ENCODE peak calls at places on chromosomes 7 and 10, in ten cellular contexts. One of them, this sample, is unnamed.

GRCh38 chr7:43766564-43766963 is 8.1 kb downstream of the BLVRA start:
- DNase-seq in endothelial cell: no peak
- DNase-seq in BE2C: no peak
- DNase-seq in colonic mucosa: no peak
- DNase-seq in choroid plexus epithelial cell: no peak
- DNase-seq in A549: no peak
- DNase-seq in chondrocyte: no peak
- DNase-seq in heart right ventricle: no peak
- DNase-seq in Calu3: no peak
- DNase-seq in cardiac muscle cell: no peak
- DNase-seq in this sample: no peak

GRCh38 chr10:44902838-44903545 is 8.1 kb upstream of the TMEM72 start:
- DNase-seq in endothelial cell: no peak
- DNase-seq in BE2C: peak
- DNase-seq in colonic mucosa: no peak
- DNase-seq in choroid plexus epithelial cell: no peak
- DNase-seq in A549: no peak
- DNase-seq in chondrocyte: no peak
- DNase-seq in heart right ventricle: no peak
- DNase-seq in Calu3: no peak
- DNase-seq in cardiac muscle cell: peak
- DNase-seq in this sample: no peak

GRCh38 chr7:30926323-30926722 is 14.7 kb downstream of the AQP1 start:
- DNase-seq in endothelial cell: no peak
- DNase-seq in BE2C: peak
- DNase-seq in colonic mucosa: peak
- DNase-seq in choroid plexus epithelial cell: no peak
- DNase-seq in A549: no peak
- DNase-seq in chondrocyte: peak
- DNase-seq in heart right ventricle: no peak
- DNase-seq in Calu3: no peak
- DNase-seq in cardiac muscle cell: no peak
- DNase-seq in this sample: peak

GRCh38 chr10:63622097-63622496 is 100.9 kb downstream of the REEP3 start:
- DNase-seq in endothelial cell: no peak
- DNase-seq in BE2C: no peak
- DNase-seq in colonic mucosa: no peak
- DNase-seq in choroid plexus epithelial cell: no peak
- DNase-seq in A549: no peak
- DNase-seq in chondrocyte: no peak
- DNase-seq in heart right ventricle: no peak
- DNase-seq in Calu3: no peak
- DNase-seq in cardiac muscle cell: no peak
- DNase-seq in this sample: no peak

GRCh38 chr7:44324204-44325126 is 929 bp downstream of the CAMK2B start:
- DNase-seq in endothelial cell: no peak
- DNase-seq in BE2C: no peak
- DNase-seq in colonic mucosa: no peak
- DNase-seq in choroid plexus epithelial cell: no peak
- DNase-seq in A549: no peak
- DNase-seq in chondrocyte: no peak
- DNase-seq in heart right ventricle: no peak
- DNase-seq in Calu3: no peak
- DNase-seq in cardiac muscle cell: peak
- DNase-seq in this sample: no peak

GRCh38 chr10:126376956-126377355 is 11.3 kb downstream of the ADAM12 start:
- DNase-seq in endothelial cell: no peak
- DNase-seq in BE2C: no peak
- DNase-seq in colonic mucosa: no peak
- DNase-seq in choroid plexus epithelial cell: peak
- DNase-seq in A549: no peak
- DNase-seq in chondrocyte: no peak
- DNase-seq in heart right ventricle: no peak
- DNase-seq in Calu3: no peak
- DNase-seq in cardiac muscle cell: no peak
- DNase-seq in this sample: no peak

GRCh38 chr7:117459735-117460134 is 20.1 kb upstream of the CFTR start:
- DNase-seq in endothelial cell: no peak
- DNase-seq in BE2C: no peak
- DNase-seq in colonic mucosa: no peak
- DNase-seq in choroid plexus epithelial cell: no peak
- DNase-seq in A549: no peak
- DNase-seq in chondrocyte: no peak
- DNase-seq in heart right ventricle: no peak
- DNase-seq in Calu3: no peak
- DNase-seq in cardiac muscle cell: no peak
- DNase-seq in this sample: no peak

GRCh38 chr7:88040694-88041093 is 106.6 kb downstream of the ADAM22 start:
- DNase-seq in endothelial cell: no peak
- DNase-seq in BE2C: no peak
- DNase-seq in colonic mucosa: no peak
- DNase-seq in choroid plexus epithelial cell: peak
- DNase-seq in A549: no peak
- DNase-seq in chondrocyte: no peak
- DNase-seq in heart right ventricle: no peak
- DNase-seq in Calu3: no peak
- DNase-seq in cardiac muscle cell: no peak
- DNase-seq in this sample: no peak

GRCh38 chr7:101216860-101217387 is 457 bp downstream of the PLOD3 start:
- DNase-seq in endothelial cell: peak
- DNase-seq in BE2C: no peak
- DNase-seq in colonic mucosa: no peak
- DNase-seq in choroid plexus epithelial cell: no peak
- DNase-seq in A549: no peak
- DNase-seq in chondrocyte: no peak
- DNase-seq in heart right ventricle: no peak
- DNase-seq in Calu3: no peak
- DNase-seq in cardiac muscle cell: no peak
- DNase-seq in this sample: no peak

GRCh38 chr10:89591796-89592271 is 53.2 kb downstream of the PANK1 start:
- DNase-seq in endothelial cell: no peak
- DNase-seq in BE2C: no peak
- DNase-seq in colonic mucosa: no peak
- DNase-seq in choroid plexus epithelial cell: peak
- DNase-seq in A549: no peak
- DNase-seq in chondrocyte: no peak
- DNase-seq in heart right ventricle: peak
- DNase-seq in Calu3: no peak
- DNase-seq in cardiac muscle cell: peak
- DNase-seq in this sample: no peak

GRCh38 chr10:103859161-103860141 is 4.1 kb upstream of the SH3PXD2A start:
- DNase-seq in endothelial cell: peak
- DNase-seq in BE2C: peak
- DNase-seq in colonic mucosa: peak
- DNase-seq in choroid plexus epithelial cell: peak
- DNase-seq in A549: peak
- DNase-seq in chondrocyte: no peak
- DNase-seq in heart right ventricle: peak
- DNase-seq in Calu3: peak
- DNase-seq in cardiac muscle cell: peak
- DNase-seq in this sample: peak

GRCh38 chr10:132972149-132972985 is 30.0 kb upstream of the CFAP46 start:
- DNase-seq in endothelial cell: no peak
- DNase-seq in BE2C: no peak
- DNase-seq in colonic mucosa: no peak
- DNase-seq in choroid plexus epithelial cell: no peak
- DNase-seq in A549: no peak
- DNase-seq in chondrocyte: no peak
- DNase-seq in heart right ventricle: no peak
- DNase-seq in Calu3: no peak
- DNase-seq in cardiac muscle cell: no peak
- DNase-seq in this sample: peak

GRCh38 chr7:57868771-57869483 is 418.9 kb downstream of the ZNF716 start:
- DNase-seq in endothelial cell: no peak
- DNase-seq in BE2C: no peak
- DNase-seq in colonic mucosa: no peak
- DNase-seq in choroid plexus epithelial cell: peak
- DNase-seq in A549: peak
- DNase-seq in chondrocyte: no peak
- DNase-seq in heart right ventricle: no peak
- DNase-seq in Calu3: no peak
- DNase-seq in cardiac muscle cell: no peak
- DNase-seq in this sample: no peak

GRCh38 chr7:78090616-78091015 is 292.0 kb downstream of the PHTF2 start:
- DNase-seq in endothelial cell: no peak
- DNase-seq in BE2C: no peak
- DNase-seq in colonic mucosa: no peak
- DNase-seq in choroid plexus epithelial cell: peak
- DNase-seq in A549: no peak
- DNase-seq in chondrocyte: no peak
- DNase-seq in heart right ventricle: no peak
- DNase-seq in Calu3: no peak
- DNase-seq in cardiac muscle cell: no peak
- DNase-seq in this sample: no peak
- TF ChIP-seq CTCF in endothelial cell: no peak
- TF ChIP-seq CTCF in BE2C: no peak
- TF ChIP-seq CTCF in colonic mucosa: no peak
- TF ChIP-seq CTCF in choroid plexus epithelial cell: no peak
- TF ChIP-seq CTCF in A549: no peak
- TF ChIP-seq CTCF in chondrocyte: peak
- TF ChIP-seq CTCF in heart right ventricle: no peak
- TF ChIP-seq CTCF in Calu3: no peak
- TF ChIP-seq CTCF in cardiac muscle cell: no peak
- TF ChIP-seq CTCF in this sample: no peak

DNA sequence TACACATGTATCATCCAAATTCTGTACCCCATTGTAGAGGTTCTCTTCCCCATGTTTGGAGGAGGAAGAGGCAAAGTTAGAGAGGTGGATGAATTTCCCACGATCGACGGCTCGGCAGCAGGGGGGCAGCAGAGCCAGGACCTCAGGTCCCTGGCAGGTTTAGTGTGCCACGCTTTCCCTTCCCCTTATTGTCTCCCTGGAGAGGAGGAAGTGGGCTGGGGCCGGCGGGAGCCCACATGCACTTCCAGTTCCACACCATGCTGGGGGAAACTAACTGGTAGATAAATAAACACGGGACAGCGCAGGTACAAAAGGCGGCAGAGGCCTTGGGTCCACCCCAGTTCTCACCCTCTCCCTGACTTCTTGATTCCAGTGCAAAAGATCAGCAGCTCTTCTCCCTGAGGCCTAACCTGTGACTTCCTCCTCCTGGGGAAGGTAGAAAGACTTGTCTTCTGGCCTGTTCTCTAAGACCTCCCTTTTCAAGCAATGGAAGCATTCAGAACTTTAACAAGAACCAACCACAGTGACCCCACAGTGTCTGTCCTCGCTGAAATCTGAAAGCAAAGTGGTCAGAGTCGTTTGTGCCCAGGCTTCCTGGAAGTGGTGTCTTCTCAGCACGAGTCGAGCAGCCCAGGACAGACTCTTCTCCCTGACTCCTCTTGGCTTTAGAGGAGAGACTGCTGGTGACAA is 30.5 kb upstream of the SRGN start:
- DNase-seq in endothelial cell: peak
- DNase-seq in BE2C: no peak
- DNase-seq in colonic mucosa: no peak
- DNase-seq in choroid plexus epithelial cell: peak
- DNase-seq in A549: no peak
- DNase-seq in chondrocyte: no peak
- DNase-seq in heart right ventricle: peak
- DNase-seq in Calu3: no peak
- DNase-seq in cardiac muscle cell: no peak
- DNase-seq in this sample: no peak
- TF ChIP-seq CTCF in endothelial cell: no peak
- TF ChIP-seq CTCF in BE2C: no peak
- TF ChIP-seq CTCF in colonic mucosa: no peak
- TF ChIP-seq CTCF in choroid plexus epithelial cell: peak
- TF ChIP-seq CTCF in A549: no peak
- TF ChIP-seq CTCF in chondrocyte: no peak
- TF ChIP-seq CTCF in heart right ventricle: peak
- TF ChIP-seq CTCF in Calu3: no peak
- TF ChIP-seq CTCF in cardiac muscle cell: no peak
- TF ChIP-seq CTCF in this sample: no peak

GRCh38 chr7:143490719-143491306 is 13.1 kb downstream of the TAS2R41 start:
- DNase-seq in endothelial cell: peak
- DNase-seq in BE2C: peak
- DNase-seq in colonic mucosa: peak
- DNase-seq in choroid plexus epithelial cell: peak
- DNase-seq in A549: no peak
- DNase-seq in chondrocyte: no peak
- DNase-seq in heart right ventricle: no peak
- DNase-seq in Calu3: peak
- DNase-seq in cardiac muscle cell: peak
- DNase-seq in this sample: no peak
- TF ChIP-seq CTCF in endothelial cell: no peak
- TF ChIP-seq CTCF in BE2C: peak
- TF ChIP-seq CTCF in colonic mucosa: peak
- TF ChIP-seq CTCF in choroid plexus epithelial cell: peak
- TF ChIP-seq CTCF in A549: peak
- TF ChIP-seq CTCF in chondrocyte: peak
- TF ChIP-seq CTCF in heart right ventricle: peak
- TF ChIP-seq CTCF in Calu3: peak
- TF ChIP-seq CTCF in cardiac muscle cell: peak
- TF ChIP-seq CTCF in this sample: peak

DNA sequence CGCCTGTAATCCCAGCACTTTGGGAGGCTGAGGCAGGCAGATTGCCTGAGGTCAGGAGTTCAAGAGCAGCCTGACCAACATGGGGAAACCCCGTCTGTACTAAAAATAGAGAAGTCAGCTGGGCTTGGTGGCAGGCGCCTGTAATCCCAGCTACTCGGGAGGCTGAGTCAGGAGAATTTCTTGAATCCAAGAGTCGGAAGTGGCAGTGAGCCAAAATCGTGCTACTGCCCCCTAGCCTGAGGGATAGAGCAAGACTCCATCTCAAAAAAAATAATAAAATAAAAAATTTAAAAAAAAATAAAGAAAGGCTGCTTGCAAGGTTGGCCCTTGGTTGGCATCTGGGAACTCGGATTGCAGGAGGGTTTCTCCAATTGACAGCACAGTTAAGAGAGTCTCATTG is 221.6 kb downstream of the DGKI start:
- DNase-seq in endothelial cell: no peak
- DNase-seq in BE2C: peak
- DNase-seq in colonic mucosa: no peak
- DNase-seq in choroid plexus epithelial cell: peak
- DNase-seq in A549: no peak
- DNase-seq in chondrocyte: no peak
- DNase-seq in heart right ventricle: no peak
- DNase-seq in Calu3: peak
- DNase-seq in cardiac muscle cell: peak
- DNase-seq in this sample: no peak
- TF ChIP-seq CTCF in endothelial cell: no peak
- TF ChIP-seq CTCF in BE2C: peak
- TF ChIP-seq CTCF in colonic mucosa: no peak
- TF ChIP-seq CTCF in choroid plexus epithelial cell: peak
- TF ChIP-seq CTCF in A549: no peak
- TF ChIP-seq CTCF in chondrocyte: peak
- TF ChIP-seq CTCF in heart right ventricle: no peak
- TF ChIP-seq CTCF in Calu3: no peak
- TF ChIP-seq CTCF in cardiac muscle cell: no peak
- TF ChIP-seq CTCF in this sample: no peak

GRCh38 chr7:636396-636795 is 90.1 kb upstream of the DNAAF5 start:
- DNase-seq in endothelial cell: peak
- DNase-seq in BE2C: no peak
- DNase-seq in colonic mucosa: no peak
- DNase-seq in choroid plexus epithelial cell: peak
- DNase-seq in A549: peak
- DNase-seq in chondrocyte: no peak
- DNase-seq in heart right ventricle: peak
- DNase-seq in Calu3: peak
- DNase-seq in cardiac muscle cell: peak
- DNase-seq in this sample: no peak
- TF ChIP-seq CTCF in endothelial cell: no peak
- TF ChIP-seq CTCF in BE2C: no peak
- TF ChIP-seq CTCF in colonic mucosa: no peak
- TF ChIP-seq CTCF in choroid plexus epithelial cell: peak
- TF ChIP-seq CTCF in A549: peak
- TF ChIP-seq CTCF in chondrocyte: peak
- TF ChIP-seq CTCF in heart right ventricle: peak
- TF ChIP-seq CTCF in Calu3: peak
- TF ChIP-seq CTCF in cardiac muscle cell: peak
- TF ChIP-seq CTCF in this sample: peak

GRCh38 chr10:84341538-84341856 is 13.1 kb downstream of the CCSER2 start:
- DNase-seq in endothelial cell: no peak
- DNase-seq in BE2C: no peak
- DNase-seq in colonic mucosa: no peak
- DNase-seq in choroid plexus epithelial cell: no peak
- DNase-seq in A549: no peak
- DNase-seq in chondrocyte: no peak
- DNase-seq in heart right ventricle: no peak
- DNase-seq in Calu3: no peak
- DNase-seq in cardiac muscle cell: no peak
- DNase-seq in this sample: no peak
- TF ChIP-seq CTCF in endothelial cell: no peak
- TF ChIP-seq CTCF in BE2C: no peak
- TF ChIP-seq CTCF in colonic mucosa: no peak
- TF ChIP-seq CTCF in choroid plexus epithelial cell: no peak
- TF ChIP-seq CTCF in A549: no peak
- TF ChIP-seq CTCF in chondrocyte: peak
- TF ChIP-seq CTCF in heart right ventricle: no peak
- TF ChIP-seq CTCF in Calu3: no peak
- TF ChIP-seq CTCF in cardiac muscle cell: no peak
- TF ChIP-seq CTCF in this sample: no peak

This sample was measured in sigmoid colon.